ENCODE peak calls at places on chromosome 3, in six cellular contexts. P is H1, A is GM12878, B is HepG2, K is WTC11, W is GM23338. T is an unnamed sample.

GRCh38 chr3:80439490-80439889 is 671.7 kb upstream of the ROBO1 start:
- DNase-seq in K (no peak), P (no peak), B (no peak), A (no peak), W (no peak), T (no peak)

GRCh38 chr3:41328916-41329315 is 129.6 kb downstream of the CTNNB1 start:
- DNase-seq in W (no peak), A (no peak), B (no peak), K (no peak), P (no peak), T (no peak)

GRCh38 chr3:156750191-156750873 is 75.8 kb upstream of the LEKR1 start:
- DNase-seq in B (no peak), K (peak), P (no peak), W (no peak), A (no peak), T (no peak)

GRCh38 chr3:170420307-170420821 is 1.7 kb downstream of the CLDN11 start:
- DNase-seq in B (no peak), P (no peak), A (no peak), W (peak), K (no peak), T (no peak)

GRCh38 chr3:127482216-127483004 is 108.1 kb downstream of the TPRA1 start:
- DNase-seq in P (no peak), B (no peak), W (no peak), K (no peak), A (no peak), T (no peak)

GRCh38 chr3:185153170-185153733 is 392 bp upstream of the C3orf70 start:
- DNase-seq in P (no peak), A (no peak), W (peak), B (no peak), K (peak), T (no peak)

GRCh38 chr3:23480324-23480704 is 277.2 kb downstream of the UBE2E2 start:
- DNase-seq in K (peak), W (no peak), B (no peak), A (no peak), P (no peak), T (no peak)

GRCh38 chr3:108403921-108404320 is 106.5 kb downstream of the MYH15 start:
- DNase-seq in A (no peak), W (no peak), K (no peak), P (no peak), B (no peak), T (no peak)

GRCh38 chr3:64431717-64432116 is 206.5 kb upstream of the PRICKLE2 start:
- DNase-seq in K (no peak), W (no peak), P (no peak), B (no peak), A (no peak), T (no peak)

GRCh38 chr3:156373095-156373494 is 181.8 kb downstream of the SSR3 start:
- DNase-seq in B (no peak), P (no peak), W (peak), K (no peak), A (no peak), T (no peak)

GRCh38 chr3:129118745-129119144 is 2.9 kb downstream of the RAB43 start:
- DNase-seq in B (no peak), A (no peak), P (no peak), K (no peak), W (no peak), T (no peak)

GRCh38 chr3:174436367-174436766 is 422.8 kb upstream of the NAALADL2 start:
- DNase-seq in B (no peak), W (no peak), K (no peak), A (no peak), P (no peak), T (no peak)

GRCh38 chr3:2784627-2785026 is 325.5 kb downstream of the IL5RA start:
- DNase-seq in P (no peak), K (no peak), A (no peak), W (no peak), B (no peak), T (no peak)

GRCh38 chr3:25897019-25897418 is 107.1 kb downstream of the OXSM start:
- DNase-seq in B (peak), P (no peak), W (peak), K (peak), A (no peak), T (peak)

GRCh38 chr3:90092994-90093393 is 985.6 kb downstream of the EPHA3 start:
- DNase-seq in K (no peak), W (peak), B (peak), P (no peak), A (no peak), T (no peak)

GRCh38 chr3:129593595-129594339 is 12.7 kb downstream of the PLXND1 start:
- DNase-seq in A (no peak), B (peak), K (no peak), W (peak), P (no peak), T (no peak)

GRCh38 chr3:108125550-108126071 is 34.8 kb upstream of the CD47 start:
- DNase-seq in W (no peak), A (peak), P (no peak), K (no peak), B (no peak), T (peak)

GRCh38 chr3:54099381-54099780 is 23.0 kb upstream of the CACNA2D3 start:
- DNase-seq in A (no peak), B (no peak), K (no peak), P (no peak), W (no peak), T (no peak)

GRCh38 chr3:8931342-8931741 is 31.9 kb downstream of the RAD18 start:
- DNase-seq in A (no peak), P (no peak), K (no peak), B (no peak), W (no peak), T (no peak)

GRCh38 chr3:30919600-30919999 is 25.1 kb upstream of the GADL1 start:
- DNase-seq in W (no peak), B (no peak), A (no peak), K (no peak), P (no peak), T (no peak)

GRCh38 chr3:9934235-9934621 is 594 bp downstream of the CRELD1 start:
- DNase-seq in P (no peak), B (no peak), W (peak), K (no peak), A (no peak), T (peak)

GRCh38 chr3:126753191-126754160 is 49.4 kb downstream of the CHCHD6 start:
- DNase-seq in W (no peak), B (peak), A (no peak), P (no peak), K (no peak), T (no peak)

GRCh38 chr3:171001957-171002694 is 24.4 kb downstream of the SLC2A2 start:
- DNase-seq in A (peak), P (no peak), B (peak), K (no peak), W (no peak), T (no peak)

GRCh38 chr3:52495096-52495495 is at the start of gene STAB1:
- DNase-seq in B (no peak), K (no peak), P (no peak), A (no peak), W (no peak), T (no peak)

GRCh38 chr3:197104738-197105137 is 75.1 kb upstream of the MELTF start:
- DNase-seq in K (no peak), B (no peak), W (no peak), A (no peak), P (no peak), T (no peak)

GRCh38 chr3:131020122-131020693 is 6.4 kb downstream of the ASTE1 start:
- DNase-seq in W (peak), K (no peak), P (no peak), B (no peak), A (no peak), T (no peak)

GRCh38 chr3:180529778-180530177 is 72.2 kb upstream of the TTC14 start:
- DNase-seq in K (no peak), P (no peak), B (no peak), A (no peak), W (no peak), T (no peak)

GRCh38 chr3:126394179-126394976 is at the start of gene CFAP100:
- DNase-seq in B (no peak), W (peak), K (peak), P (peak), A (no peak), T (no peak)

GRCh38 chr3:21729888-21730459 is 21.0 kb downstream of the ZNF385D start:
- DNase-seq in A (no peak), B (no peak), P (no peak), K (no peak), W (no peak), T (no peak)

GRCh38 chr3:183541738-183542137 is 13.8 kb downstream of the KLHL6 start:
- DNase-seq in W (no peak), P (no peak), K (no peak), B (no peak), A (no peak), T (no peak)

GRCh38 chr3:52843116-52843865 is 8.5 kb upstream of the MUSTN1 start:
- DNase-seq in P (no peak), A (no peak), K (no peak), B (no peak), W (no peak), T (no peak)

GRCh38 chr3:108393128-108393900 is 97.0 kb downstream of the HHLA2 start:
- DNase-seq in B (no peak), W (no peak), K (no peak), P (no peak), A (no peak), T (no peak)

GRCh38 chr3:129829640-129830039 is 63.9 kb downstream of the TMCC1 start:
- DNase-seq in W (peak), A (no peak), P (no peak), B (peak), K (peak), T (peak)

GRCh38 chr3:69963643-69964042 is 35.9 kb upstream of the SAMMSON start:
- DNase-seq in W (no peak), P (no peak), A (no peak), B (no peak), K (no peak), T (no peak)

GRCh38 chr3:63061449-63061848 is 186.2 kb upstream of the CADPS start:
- DNase-seq in W (peak), A (no peak), B (no peak), K (no peak), P (no peak), T (no peak)

GRCh38 chr3:78765671-78766485 is 1001.9 kb downstream of the ROBO1 start:
- DNase-seq in A (no peak), W (no peak), B (no peak), P (no peak), K (no peak), T (no peak)

GRCh38 chr3:45943207-45943846 is at the start of gene CXCR6:
- DNase-seq in A (no peak), K (no peak), W (no peak), P (no peak), B (no peak), T (no peak)

GRCh38 chr3:183542355-183542754 is 13.2 kb downstream of the KLHL6 start:
- DNase-seq in W (no peak), B (no peak), P (no peak), A (no peak), K (no peak), T (no peak)

GRCh38 chr3:39361252-39361927 is 21.8 kb upstream of the SLC25A38 start:
- DNase-seq in K (no peak), B (no peak), P (no peak), A (no peak), W (no peak), T (no peak)

GRCh38 chr3:187227658-187228258 is 30.5 kb downstream of the RTP1 start:
- DNase-seq in A (no peak), P (no peak), W (no peak), K (no peak), B (no peak), T (no peak)

GRCh38 chr3:37130448-37130847 is 43.9 kb downstream of the LRRFIP2 start:
- DNase-seq in W (no peak), A (no peak), K (no peak), P (no peak), B (no peak), T (no peak)

GRCh38 chr3:37132334-37132733 is 42.0 kb downstream of the LRRFIP2 start:
- DNase-seq in P (no peak), K (no peak), B (no peak), A (no peak), W (no peak), T (no peak)

GRCh38 chr3:37127340-37127739 is 47.0 kb downstream of the LRRFIP2 start:
- DNase-seq in P (no peak), A (no peak), B (peak), W (no peak), K (no peak), T (no peak)

GRCh38 chr3:37130984-37131975 is 43.1 kb downstream of the LRRFIP2 start:
- DNase-seq in B (no peak), W (no peak), A (no peak), P (no peak), K (no peak), T (no peak)

DNA sequence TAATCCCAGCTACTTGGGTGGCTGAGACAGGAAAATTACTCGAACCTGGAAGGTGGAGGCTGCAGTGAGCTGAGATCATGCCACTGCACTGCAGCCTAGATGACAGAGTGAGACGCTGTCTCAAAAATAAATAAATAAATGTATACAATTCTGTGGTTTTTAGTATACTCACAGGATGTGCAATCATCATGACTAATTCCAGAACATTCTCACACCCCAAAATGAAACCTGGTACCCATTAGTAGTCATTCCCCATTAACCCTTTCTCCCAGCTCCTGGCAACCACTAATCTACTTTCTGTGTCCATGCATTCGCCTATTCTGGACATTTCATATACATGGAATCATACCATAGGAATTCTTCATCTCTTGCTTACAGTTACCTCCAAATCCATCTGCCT is 44.5 kb downstream of the LRRFIP2 start:
- DNase-seq in P (no peak), B (no peak), A (no peak), K (no peak), W (no peak), T (no peak)
- TF ChIP-seq CREB1 in P (no peak), B (no peak), A (no peak), K (no peak), W (no peak), T (no peak)

DNA sequence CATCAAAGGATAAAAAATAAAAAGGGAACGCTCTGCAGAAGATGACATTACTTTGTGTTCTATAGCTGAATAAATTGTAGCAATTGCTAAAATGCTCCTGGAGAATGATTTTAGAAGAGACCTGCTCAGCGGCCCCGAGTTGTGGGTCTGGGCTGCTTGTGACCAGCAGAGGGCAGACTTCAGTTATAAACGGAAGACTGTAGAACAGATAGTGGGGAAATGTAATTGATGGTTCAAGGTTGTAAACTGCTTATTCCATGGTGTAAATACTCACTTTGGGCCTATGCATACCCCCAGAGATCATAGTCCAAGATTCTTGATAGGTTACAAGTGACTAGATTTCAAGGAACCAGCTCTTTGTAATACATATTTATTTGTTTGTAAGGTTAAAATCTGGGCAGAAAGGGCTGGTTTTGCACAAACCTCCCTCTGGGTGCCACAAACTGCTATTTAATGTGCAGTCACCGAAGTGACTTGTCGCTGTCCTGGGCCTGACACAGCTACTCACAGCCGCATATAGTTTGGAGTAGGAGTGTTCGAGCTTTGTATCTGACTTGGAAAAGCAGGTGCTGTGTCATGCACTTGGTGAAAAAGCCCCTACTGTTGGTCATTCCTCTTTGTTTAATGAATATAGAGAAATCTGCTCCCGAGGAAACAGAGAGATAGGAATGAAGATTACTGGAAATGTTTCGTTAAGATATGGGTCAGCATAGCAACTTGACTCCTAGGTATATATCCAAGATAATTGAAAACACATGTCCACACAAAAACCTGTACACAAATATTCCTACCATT is 34.7 kb upstream of the NDUFB4 start:
- DNase-seq in W (peak), B (peak), P (no peak), K (peak), A (no peak), T (peak)
- TF ChIP-seq CREB1 in W (no peak), B (no peak), P (no peak), K (no peak), A (no peak), T (no peak)

GRCh38 chr3:134718736-134719135 is 67.9 kb upstream of the KY start:
- DNase-seq in A (no peak), B (no peak), W (no peak), P (no peak), K (no peak), T (no peak)
- TF ChIP-seq CREB1 in A (no peak), B (no peak), W (no peak), P (no peak), K (no peak), T (no peak)

GRCh38 chr3:28924744-28925360 is 356.0 kb upstream of the RBMS3 start:
- DNase-seq in P (no peak), K (no peak), B (no peak), A (no peak), W (no peak), T (no peak)
- TF ChIP-seq CREB1 in P (no peak), K (no peak), B (no peak), A (no peak), W (no peak), T (no peak)

GRCh38 chr3:140408252-140408651 is 269.6 kb upstream of the TRIM42 start:
- DNase-seq in P (no peak), B (no peak), K (no peak), W (no peak), A (no peak), T (no peak)
- TF ChIP-seq CREB1 in P (no peak), B (no peak), K (no peak), W (no peak), A (no peak), T (no peak)

DNA sequence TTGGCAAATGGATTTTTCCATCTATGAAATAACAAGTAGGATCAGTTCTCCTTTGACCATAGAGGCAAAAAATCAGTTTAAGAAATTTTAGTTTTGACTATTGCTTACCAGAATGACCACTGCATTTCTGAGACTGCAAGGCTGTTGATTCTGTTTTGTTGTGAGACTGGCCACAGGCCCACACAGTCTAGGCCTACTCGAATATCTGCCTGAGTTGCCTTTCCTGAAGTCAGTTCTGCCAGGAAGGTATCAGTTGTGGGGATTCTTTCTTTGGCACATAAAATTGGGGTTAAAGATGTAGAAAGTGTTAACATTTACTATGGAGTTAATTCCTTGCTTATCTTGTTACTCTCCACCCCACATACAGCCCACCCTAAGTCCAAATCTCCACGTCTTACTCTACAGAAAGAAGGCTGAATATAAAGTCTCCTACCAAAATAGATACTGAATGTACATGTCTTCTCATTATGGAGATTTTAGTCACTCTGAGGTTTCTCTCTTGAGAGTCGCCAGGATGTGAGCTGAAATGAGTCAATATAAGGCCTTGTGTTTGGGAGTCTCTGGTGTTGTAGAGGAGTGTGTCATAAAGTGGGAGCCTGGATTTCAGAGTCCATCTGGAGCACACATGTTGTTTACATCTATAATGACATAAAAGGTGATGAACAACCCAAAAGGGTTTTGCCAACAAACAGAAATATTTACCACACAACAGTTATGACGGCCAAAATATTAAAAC is 45.0 kb upstream of the WWTR1 start:
- DNase-seq in A (no peak), P (no peak), B (no peak), W (no peak), K (no peak), T (no peak)
- TF ChIP-seq CREB1 in A (no peak), P (no peak), B (no peak), W (no peak), K (no peak), T (no peak)

GRCh38 chr3:55891106-55891505 is 404.0 kb upstream of the WNT5A start:
- DNase-seq in P (no peak), B (no peak), A (no peak), W (no peak), K (no peak), T (no peak)
- TF ChIP-seq CREB1 in P (no peak), B (no peak), A (no peak), W (no peak), K (no peak), T (no peak)

GRCh38 chr3:134381048-134381447 is 6.8 kb upstream of the AMOTL2 start:
- DNase-seq in W (no peak), K (no peak), B (no peak), P (no peak), A (no peak), T (no peak)
- TF ChIP-seq CREB1 in W (no peak), K (no peak), B (no peak), P (no peak), A (no peak), T (no peak)

GRCh38 chr3:33004961-33005360 is 53.5 kb downstream of the CCR4 start:
- DNase-seq in B (no peak), A (no peak), K (no peak), W (peak), P (no peak), T (no peak)
- TF ChIP-seq CREB1 in B (no peak), A (no peak), K (no peak), W (no peak), P (no peak), T (no peak)